ENCODE peak calls at places on chromosome 3, in seven cellular contexts. W is GM12878, R is foreskin fibroblast, Z is esophagus squamous epithelium, M is upper lobe of right lung, H is fibroblast of lung, V is bronchial epithelial cell. X is an unnamed sample.

GRCh38 chr3:126350502-126351085 is 6.6 kb downstream of the KLF15 start:
- DNase-seq in W (no peak), R (no peak), Z (no peak), M (peak), H (no peak), V (no peak), X (no peak)

GRCh38 chr3:184912166-184912565 is 100.2 kb downstream of the VPS8 start:
- DNase-seq in W (no peak), R (no peak), Z (no peak), M (no peak), H (no peak), V (no peak), X (no peak)

GRCh38 chr3:45272828-45273470 is 46.9 kb upstream of the TMEM158 start:
- DNase-seq in W (no peak), R (no peak), Z (no peak), M (no peak), H (no peak), V (no peak), X (no peak)

GRCh38 chr3:56962200-56962599 is 98.3 kb upstream of the SPATA12 start:
- DNase-seq in W (no peak), R (no peak), Z (no peak), M (no peak), H (no peak), V (no peak), X (peak)

GRCh38 chr3:23490459-23490858 is 287.3 kb downstream of the UBE2E2 start:
- DNase-seq in W (no peak), R (peak), Z (no peak), M (no peak), H (peak), V (peak), X (no peak)

GRCh38 chr3:177928156-177928555 is 608.1 kb upstream of the KCNMB2 start:
- DNase-seq in W (no peak), R (peak), Z (no peak), M (no peak), H (peak), V (peak), X (no peak)

GRCh38 chr3:126259411-126260391 is 79.3 kb upstream of the ALDH1L1 start:
- DNase-seq in W (no peak), R (peak), Z (no peak), M (peak), H (peak), V (peak), X (peak)

GRCh38 chr3:129690406-129690805 is 83.9 kb upstream of the PLXND1 start:
- DNase-seq in W (peak), R (peak), Z (no peak), M (no peak), H (peak), V (peak), X (peak)

GRCh38 chr3:81302045-81302444 is 459.4 kb downstream of the GBE1 start:
- DNase-seq in W (no peak), R (peak), Z (no peak), M (no peak), H (peak), V (peak), X (peak)

GRCh38 chr3:195105389-195105788 is 165.6 kb downstream of the XXYLT1 start:
- DNase-seq in W (no peak), R (no peak), Z (no peak), M (peak), H (no peak), V (peak), X (no peak)

GRCh38 chr3:137768021-137768360 is 3.9 kb downstream of the SOX14 start:
- DNase-seq in W (no peak), R (peak), Z (no peak), M (no peak), H (no peak), V (no peak), X (no peak)

GRCh38 chr3:87206070-87206469 is 21.0 kb upstream of the CHMP2B start:
- DNase-seq in W (no peak), R (peak), Z (no peak), M (no peak), H (peak), V (peak), X (no peak)

GRCh38 chr3:195582947-195583346 is 793 bp downstream of the APOD start:
- DNase-seq in W (no peak), R (no peak), Z (no peak), M (no peak), H (no peak), V (peak), X (no peak)

GRCh38 chr3:32643816-32644215 is 41.2 kb upstream of the CNOT10 start:
- DNase-seq in W (no peak), R (no peak), Z (no peak), M (no peak), H (no peak), V (no peak), X (no peak)

GRCh38 chr3:142263126-142263525 is 37.7 kb upstream of the GK5 start:
- DNase-seq in W (no peak), R (no peak), Z (no peak), M (no peak), H (no peak), V (peak), X (no peak)

GRCh38 chr3:59472541-59472940 is 422.7 kb upstream of the CFAP20DC start:
- DNase-seq in W (no peak), R (peak), Z (no peak), M (no peak), H (no peak), V (peak), X (no peak)

GRCh38 chr3:170740285-170740684 is 129.7 kb downstream of the RPL22L1 start:
- DNase-seq in W (no peak), R (no peak), Z (no peak), M (no peak), H (no peak), V (no peak), X (no peak)

GRCh38 chr3:194661946-194662345 is 10.0 kb downstream of the LSG1 start:
- DNase-seq in W (no peak), R (no peak), Z (no peak), M (no peak), H (no peak), V (no peak), X (no peak)

GRCh38 chr3:21642433-21642832 is 108.6 kb downstream of the ZNF385D start:
- DNase-seq in W (no peak), R (no peak), Z (no peak), M (no peak), H (peak), V (peak), X (no peak)

GRCh38 chr3:21644268-21644667 is 106.7 kb downstream of the ZNF385D start:
- DNase-seq in W (no peak), R (no peak), Z (no peak), M (no peak), H (no peak), V (no peak), X (no peak)

GRCh38 chr3:21645121-21645897 is 105.7 kb downstream of the ZNF385D start:
- DNase-seq in W (no peak), R (peak), Z (no peak), M (no peak), H (peak), V (peak), X (no peak)

GRCh38 chr3:21641959-21642358 is 109.1 kb downstream of the ZNF385D start:
- DNase-seq in W (no peak), R (no peak), Z (no peak), M (no peak), H (no peak), V (no peak), X (no peak)

DNA sequence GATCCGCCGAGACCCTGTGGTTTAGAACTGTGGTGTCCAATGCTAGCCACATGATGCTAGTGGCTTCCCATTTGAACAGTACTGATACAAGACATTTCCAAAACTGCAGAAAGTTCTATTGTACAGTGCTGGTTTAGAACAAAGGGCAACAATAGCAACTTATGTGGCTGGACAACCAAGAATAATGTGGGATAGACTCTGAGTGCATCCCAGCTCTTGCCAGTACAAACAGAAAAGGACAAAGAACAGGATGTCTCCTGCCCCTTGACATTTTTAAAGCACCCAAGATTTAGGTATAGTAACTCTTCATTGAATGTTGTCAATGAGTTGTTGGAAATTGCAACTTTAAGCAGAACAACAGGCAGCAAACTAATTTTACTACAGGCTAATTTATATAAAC is 107.3 kb downstream of the ZNF385D start:
- DNase-seq in W (no peak), R (no peak), Z (no peak), M (no peak), H (no peak), V (no peak), X (no peak)
- H3K4me3 ChIP-seq in W (no peak), R (no peak), Z (no peak), M (no peak), H (no peak), V (no peak), X (no peak)

GRCh38 chr3:94291686-94292085 is 228.8 kb downstream of the NSUN3 start:
- DNase-seq in W (no peak), R (no peak), Z (no peak), M (no peak), H (no peak), V (no peak), X (no peak)

DNA sequence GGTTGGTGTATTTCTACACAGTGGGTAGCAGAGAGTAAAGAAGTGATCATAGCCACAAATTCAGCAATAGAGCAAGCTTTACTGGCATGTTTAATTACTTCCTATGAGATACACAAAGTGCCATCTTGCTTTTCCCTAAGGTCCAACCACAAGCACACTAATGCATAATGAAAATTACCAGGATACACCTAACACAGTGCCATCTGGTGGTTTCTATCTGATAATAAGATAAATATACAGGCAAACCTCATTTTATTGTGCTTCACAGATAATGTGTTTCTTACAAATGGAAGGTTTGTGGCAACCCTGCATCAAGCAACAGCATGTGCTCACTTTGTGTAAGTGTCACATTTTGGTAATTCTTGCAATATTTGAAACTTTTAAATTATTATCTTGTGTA is 223.0 kb downstream of the NSUN3 start:
- DNase-seq in W (no peak), R (no peak), Z (no peak), M (no peak), H (peak), V (peak), X (no peak)
- H3K4me3 ChIP-seq in W (no peak), R (no peak), Z (no peak), M (no peak), H (no peak), V (no peak), X (no peak)

GRCh38 chr3:66036586-66037061 is 2.1 kb downstream of the MAGI1 start:
- DNase-seq in W (no peak), R (peak), Z (no peak), M (no peak), H (no peak), V (no peak), X (no peak)

GRCh38 chr3:66037986-66038369 is 740 bp downstream of the MAGI1 start:
- DNase-seq in W (no peak), R (peak), Z (no peak), M (peak), H (no peak), V (no peak), X (peak)

GRCh38 chr3:66037330-66037985 is 1.3 kb downstream of the MAGI1 start:
- DNase-seq in W (no peak), R (peak), Z (no peak), M (peak), H (peak), V (peak), X (peak)

GRCh38 chr3:66033241-66034138 is 5.2 kb downstream of the MAGI1 start:
- DNase-seq in W (no peak), R (no peak), Z (no peak), M (no peak), H (no peak), V (no peak), X (no peak)

GRCh38 chr3:66035763-66036477 is 2.8 kb downstream of the MAGI1 start:
- DNase-seq in W (no peak), R (no peak), Z (no peak), M (no peak), H (no peak), V (no peak), X (no peak)
- H3K4me3 ChIP-seq in W (no peak), R (peak), Z (peak), M (peak), H (peak), V (no peak), X (no peak)

GRCh38 chr3:153182894-153183293 is 20.9 kb downstream of the RAP2B start:
- DNase-seq in W (no peak), R (no peak), Z (no peak), M (no peak), H (peak), V (no peak), X (no peak)

GRCh38 chr3:153180860-153181372 is 18.9 kb downstream of the RAP2B start:
- DNase-seq in W (no peak), R (no peak), Z (no peak), M (no peak), H (no peak), V (peak), X (no peak)

GRCh38 chr3:153182491-153182890 is 20.5 kb downstream of the RAP2B start:
- DNase-seq in W (no peak), R (no peak), Z (no peak), M (no peak), H (no peak), V (no peak), X (no peak)
- H3K4me3 ChIP-seq in W (no peak), R (no peak), Z (no peak), M (no peak), H (no peak), V (no peak), X (no peak)